ENCODE peak calls at places on chromosomes 12 and 14, in four cellular contexts. One of them, this sample, is unnamed. For H3K4me1, the result is how much of the 10 kb centered on the place peaks cover.

GRCh38 chr12:56315256-56315625 is 547 bp downstream of the CNPY2 start:
- DNase-seq in right atrium auricular region: no peak
- DNase-seq in left ventricle myocardium inferior: no peak
- DNase-seq in fibroblast of lung: peak
- DNase-seq in this sample: no peak

GRCh38 chr12:129550353-129550752 is 353.5 kb downstream of the TMEM132D start:
- DNase-seq in right atrium auricular region: no peak
- DNase-seq in fibroblast of lung: no peak
- DNase-seq in left ventricle myocardium inferior: no peak
- DNase-seq in this sample: no peak

GRCh38 chr12:106369624-106370346 is 12.2 kb downstream of the POLR3B start:
- DNase-seq in right atrium auricular region: no peak
- DNase-seq in fibroblast of lung: peak
- DNase-seq in left ventricle myocardium inferior: no peak
- DNase-seq in this sample: no peak

GRCh38 chr14:75044322-75044721 is 6.9 kb downstream of the MLH3 start:
- DNase-seq in left ventricle myocardium inferior: no peak
- DNase-seq in right atrium auricular region: no peak
- DNase-seq in fibroblast of lung: peak
- DNase-seq in this sample: no peak

GRCh38 chr12:87995581-87996178 is 33.5 kb downstream of the C12orf50 start:
- DNase-seq in left ventricle myocardium inferior: peak
- DNase-seq in fibroblast of lung: peak
- DNase-seq in right atrium auricular region: peak
- DNase-seq in this sample: peak

GRCh38 chr14:32201816-32202467 is at the start of gene RNU6-7:
- DNase-seq in right atrium auricular region: no peak
- DNase-seq in left ventricle myocardium inferior: peak
- DNase-seq in fibroblast of lung: peak
- DNase-seq in this sample: peak

GRCh38 chr14:20228681-20229080 is at the start of gene OR11H7:
- DNase-seq in fibroblast of lung: no peak
- DNase-seq in right atrium auricular region: no peak
- DNase-seq in left ventricle myocardium inferior: no peak
- DNase-seq in this sample: no peak

GRCh38 chr14:68651652-68652432 is 141.0 kb downstream of the ZFP36L1 start:
- DNase-seq in left ventricle myocardium inferior: no peak
- DNase-seq in fibroblast of lung: peak
- DNase-seq in right atrium auricular region: peak
- DNase-seq in this sample: no peak

GRCh38 chr12:52366738-52367485 is at the start of gene KRT85:
- DNase-seq in fibroblast of lung: no peak
- DNase-seq in left ventricle myocardium inferior: no peak
- DNase-seq in right atrium auricular region: no peak
- DNase-seq in this sample: no peak

GRCh38 chr12:16691624-16692023 is 85.7 kb upstream of the LMO3 start:
- DNase-seq in left ventricle myocardium inferior: no peak
- DNase-seq in right atrium auricular region: no peak
- DNase-seq in fibroblast of lung: no peak
- DNase-seq in this sample: no peak

GRCh38 chr14:53929871-53930685 is 26.5 kb downstream of the BMP4 start:
- DNase-seq in fibroblast of lung: no peak
- DNase-seq in right atrium auricular region: no peak
- DNase-seq in left ventricle myocardium inferior: no peak
- DNase-seq in this sample: no peak

GRCh38 chr14:102159841-102160240 is 20.1 kb downstream of the WDR20 start:
- DNase-seq in fibroblast of lung: no peak
- DNase-seq in right atrium auricular region: no peak
- DNase-seq in left ventricle myocardium inferior: no peak
- DNase-seq in this sample: no peak

GRCh38 chr12:108806350-108806749 is 51.0 kb downstream of the SSH1 start:
- DNase-seq in left ventricle myocardium inferior: no peak
- DNase-seq in fibroblast of lung: peak
- DNase-seq in right atrium auricular region: no peak
- DNase-seq in this sample: no peak

GRCh38 chr14:79424462-79424861 is 786.8 kb downstream of the DIO2 start:
- DNase-seq in left ventricle myocardium inferior: no peak
- DNase-seq in fibroblast of lung: no peak
- DNase-seq in right atrium auricular region: no peak
- DNase-seq in this sample: no peak

GRCh38 chr12:108377260-108377659 is 38.1 kb upstream of the CMKLR1 start:
- DNase-seq in left ventricle myocardium inferior: no peak
- DNase-seq in fibroblast of lung: no peak
- DNase-seq in right atrium auricular region: no peak
- DNase-seq in this sample: no peak

GRCh38 chr12:6326316-6326959 is 15.4 kb downstream of the TNFRSF1A start:
- DNase-seq in fibroblast of lung: no peak
- DNase-seq in right atrium auricular region: peak
- DNase-seq in left ventricle myocardium inferior: peak
- DNase-seq in this sample: peak

GRCh38 chr12:57894577-57895292 is 46.6 kb upstream of the ATP23 start:
- DNase-seq in right atrium auricular region: no peak
- DNase-seq in fibroblast of lung: no peak
- DNase-seq in left ventricle myocardium inferior: no peak
- DNase-seq in this sample: peak

GRCh38 chr14:61569783-61570182 is 125.5 kb upstream of the HIF1A start:
- DNase-seq in fibroblast of lung: peak
- DNase-seq in left ventricle myocardium inferior: peak
- DNase-seq in right atrium auricular region: peak
- DNase-seq in this sample: peak

GRCh38 chr14:57982802-57983201 is 116.9 kb upstream of the SLC35F4 start:
- DNase-seq in fibroblast of lung: peak
- DNase-seq in right atrium auricular region: no peak
- DNase-seq in left ventricle myocardium inferior: no peak
- DNase-seq in this sample: no peak

GRCh38 chr12:117360551-117361311 is 695 bp downstream of the NOS1 start:
- DNase-seq in left ventricle myocardium inferior: no peak
- DNase-seq in fibroblast of lung: no peak
- DNase-seq in right atrium auricular region: no peak
- DNase-seq in this sample: no peak

GRCh38 chr14:87601011-87601410 is 392.0 kb downstream of the GALC start:
- DNase-seq in right atrium auricular region: no peak
- DNase-seq in fibroblast of lung: no peak
- DNase-seq in left ventricle myocardium inferior: no peak
- DNase-seq in this sample: no peak

GRCh38 chr14:29743566-29743965 is 184.1 kb downstream of the PRKD1 start:
- DNase-seq in left ventricle myocardium inferior: no peak
- DNase-seq in fibroblast of lung: no peak
- DNase-seq in right atrium auricular region: no peak
- DNase-seq in this sample: no peak

GRCh38 chr14:35985504-35986218 is 159.5 kb downstream of the BRMS1L start:
- DNase-seq in right atrium auricular region: no peak
- DNase-seq in fibroblast of lung: no peak
- DNase-seq in left ventricle myocardium inferior: no peak
- DNase-seq in this sample: no peak

GRCh38 chr14:97277711-97278110 is 480.5 kb downstream of the VRK1 start:
- DNase-seq in right atrium auricular region: no peak
- DNase-seq in left ventricle myocardium inferior: no peak
- DNase-seq in fibroblast of lung: no peak
- DNase-seq in this sample: no peak

GRCh38 chr12:76810690-76811434 is 46.9 kb downstream of the ZDHHC17 start:
- DNase-seq in right atrium auricular region: no peak
- DNase-seq in left ventricle myocardium inferior: no peak
- DNase-seq in fibroblast of lung: no peak
- DNase-seq in this sample: no peak

GRCh38 chr14:60179296-60179924 is 14.2 kb upstream of the DHRS7 start:
- DNase-seq in fibroblast of lung: peak
- DNase-seq in right atrium auricular region: no peak
- DNase-seq in left ventricle myocardium inferior: no peak
- DNase-seq in this sample: peak
- H3K4me3 ChIP-seq in fibroblast of lung: no peak
- H3K4me3 ChIP-seq in right atrium auricular region: no peak
- H3K4me3 ChIP-seq in left ventricle myocardium inferior: no peak
- H3K4me3 ChIP-seq in this sample: no peak

GRCh38 chr12:103654816-103655215 is 67.7 kb downstream of the STAB2 start:
- DNase-seq in right atrium auricular region: no peak
- DNase-seq in left ventricle myocardium inferior: no peak
- DNase-seq in fibroblast of lung: no peak
- DNase-seq in this sample: no peak
- TF ChIP-seq CTCF in right atrium auricular region: no peak
- TF ChIP-seq CTCF in left ventricle myocardium inferior: no peak
- TF ChIP-seq CTCF in fibroblast of lung: no peak
- TF ChIP-seq CTCF in this sample: no peak

GRCh38 chr12:43758728-43759563 is at the start of the genes IRAK4 and PUS7L:
- DNase-seq in right atrium auricular region: peak
- DNase-seq in left ventricle myocardium inferior: peak
- DNase-seq in fibroblast of lung: peak
- DNase-seq in this sample: peak
- H3K4me1 ChIP-seq in right atrium auricular region: under half
- H3K4me1 ChIP-seq in left ventricle myocardium inferior: under half
- H3K4me1 ChIP-seq in fibroblast of lung: under half
- H3K4me1 ChIP-seq in this sample: under half

GRCh38 chr14:91417983-91418386 is 365 bp upstream of the CCDC88C start:
- DNase-seq in left ventricle myocardium inferior: no peak
- DNase-seq in fibroblast of lung: no peak
- DNase-seq in right atrium auricular region: no peak
- DNase-seq in this sample: no peak
- H3K4me3 ChIP-seq in left ventricle myocardium inferior: peak
- H3K4me3 ChIP-seq in fibroblast of lung: peak
- H3K4me3 ChIP-seq in right atrium auricular region: peak
- H3K4me3 ChIP-seq in this sample: peak

GRCh38 chr12:49554266-49554665 is 13.7 kb downstream of the MCRS1 start:
- DNase-seq in fibroblast of lung: no peak
- DNase-seq in right atrium auricular region: no peak
- DNase-seq in left ventricle myocardium inferior: no peak
- DNase-seq in this sample: no peak

GRCh38 chr12:49552899-49553298 is 14.1 kb downstream of the KCNH3 start:
- DNase-seq in right atrium auricular region: no peak
- DNase-seq in left ventricle myocardium inferior: no peak
- DNase-seq in fibroblast of lung: no peak
- DNase-seq in this sample: no peak

GRCh38 chr12:49552014-49552413 is 13.2 kb downstream of the KCNH3 start:
- DNase-seq in right atrium auricular region: no peak
- DNase-seq in fibroblast of lung: no peak
- DNase-seq in left ventricle myocardium inferior: peak
- DNase-seq in this sample: peak

GRCh38 chr12:49552425-49552824 is 13.6 kb downstream of the KCNH3 start:
- DNase-seq in fibroblast of lung: no peak
- DNase-seq in left ventricle myocardium inferior: no peak
- DNase-seq in right atrium auricular region: no peak
- DNase-seq in this sample: no peak

GRCh38 chr12:49553512-49554088 is 14.3 kb downstream of the MCRS1 start:
- DNase-seq in fibroblast of lung: no peak
- DNase-seq in left ventricle myocardium inferior: no peak
- DNase-seq in right atrium auricular region: no peak
- DNase-seq in this sample: no peak
- TF ChIP-seq CTCF in fibroblast of lung: no peak
- TF ChIP-seq CTCF in left ventricle myocardium inferior: peak
- TF ChIP-seq CTCF in right atrium auricular region: peak
- TF ChIP-seq CTCF in this sample: peak

This sample was measured in gastrocnemius medialis.